ENCODE peak calls at places on chromosomes 4 and X, in nine cellular contexts. Q is frontal cortex; L is NCI-H774; N is occipital lobe; R is foreskin fibroblast; K is midbrain; D is activated naive CD8-positive, alpha-beta T cell treated with anti-CD3 and anti-CD28 coated beads, Interleukin-2, amount 50 U/mL, for 16 hours; Z is stimulated activated CD4-positive, alpha-beta T cell treated with anti-CD3 and anti-CD28 coated beads, Interleukin-12 subunit alpha, Interleukin-12 subunit beta, amount 100 ng/mL, for 24 hours; A is NCI-H1105 treated with DMSO at 0.1 percent for 48 hours. M is an unnamed sample.

GRCh38 chr4:19532120-19532848 is 719.4 kb upstream of the SLIT2 start:
- DNase-seq in Q (no peak), A (no peak), K (no peak), R (peak; percentile 14), L (no peak), N (no peak), D (no peak), Z (no peak), M (no peak)

GRCh38 chr4:79918292-79918691 is 154.7 kb downstream of the ANTXR2 start:
- DNase-seq in N (no peak), L (no peak), Z (no peak), Q (no peak), D (no peak), A (no peak), R (no peak), K (no peak), M (no peak)

GRCh38 chr4:84878090-84878489 is 88.4 kb downstream of the WDFY3 start:
- DNase-seq in Z (no peak), K (no peak), L (no peak), Q (no peak), N (no peak), D (no peak), R (peak; percentile 81), A (no peak), M (no peak)

GRCh38 chrX:40097492-40098263 is at the start of gene BCOR:
- DNase-seq in A (no peak), Z (peak; percentile 39), K (peak; percentile 64), D (peak; percentile 41), N (peak; percentile 70), Q (peak; percentile 80), L (peak; percentile 38), R (peak; percentile 60), M (peak; percentile 63)

GRCh38 chr4:6494431-6495295 is 22.2 kb upstream of the PPP2R2C start:
- DNase-seq in Q (no peak), N (no peak), L (no peak), A (no peak), Z (no peak), K (no peak), R (no peak), D (no peak), M (no peak)

GRCh38 chr4:76703123-76703490 is 194.8 kb downstream of the SOWAHB start:
- DNase-seq in Q (no peak), D (no peak), K (no peak), L (no peak), R (peak; percentile 61), N (no peak), Z (no peak), A (no peak), M (no peak)

GRCh38 chr4:56405016-56405415 is 17.7 kb upstream of the AASDH start:
- DNase-seq in N (no peak), D (no peak), R (no peak), A (no peak), Z (no peak), L (no peak), Q (no peak), K (no peak), M (no peak)

GRCh38 chr4:4395849-4396627 is 9.1 kb downstream of the NSG1 start:
- DNase-seq in K (peak; percentile 24), L (no peak), A (peak; percentile 68), R (no peak), Q (no peak), Z (no peak), D (no peak), N (peak; percentile 61), M (peak; percentile 38)

GRCh38 chr4:3491681-3492405 is 28.7 kb downstream of the DOK7 start:
- DNase-seq in L (no peak), A (no peak), Z (no peak), Q (no peak), R (peak; percentile 50), D (no peak), K (no peak), N (no peak), M (no peak)

GRCh38 chr4:184263461-184263860 is 45.8 kb upstream of the ENPP6 start:
- DNase-seq in D (no peak), Q (no peak), N (no peak), Z (no peak), K (no peak), A (no peak), R (no peak), L (no peak), M (no peak)

GRCh38 chr4:10084651-10085320 is 31.8 kb downstream of the WDR1 start:
- DNase-seq in Q (no peak), R (no peak), D (no peak), K (no peak), L (no peak), Z (no peak), N (no peak), A (no peak), M (no peak)

GRCh38 chrX:13250831-13251612 is 68.8 kb downstream of the ATXN3L start:
- DNase-seq in K (no peak), D (no peak), L (no peak), Z (no peak), N (no peak), Q (no peak), R (peak; percentile 92), A (no peak), M (no peak)

GRCh38 chr4:55251352-55251751 is 94.7 kb upstream of the SRD5A3 start:
- DNase-seq in R (no peak), N (no peak), Q (no peak), L (no peak), K (no peak), Z (no peak), A (no peak), D (no peak), M (no peak)

GRCh38 chr4:69951602-69952001 is 13.9 kb downstream of the CSN2 start:
- DNase-seq in K (no peak), R (no peak), A (no peak), Q (no peak), N (no peak), D (no peak), Z (no peak), L (no peak), M (no peak)

GRCh38 chr4:55181606-55182005 is 56.2 kb upstream of the KDR start:
- DNase-seq in L (no peak), Z (no peak), N (no peak), K (no peak), Q (no peak), R (no peak), A (no peak), D (no peak), M (no peak)

GRCh38 chr4:41095973-41096372 is 118.4 kb downstream of the APBB2 start:
- DNase-seq in R (peak; percentile 43), A (no peak), D (no peak), Z (no peak), Q (no peak), N (no peak), K (no peak), L (no peak), M (no peak)

GRCh38 chr4:74111990-74112389 is 13.0 kb upstream of the CXCL2 start:
- DNase-seq in K (no peak), R (no peak), A (no peak), L (no peak), Q (no peak), D (no peak), N (peak; percentile 64), Z (no peak), M (no peak)

GRCh38 chrX:103776586-103776985 is at the start of gene PLP1:
- DNase-seq in R (no peak), Z (no peak), K (peak; percentile 43), N (no peak), D (no peak), A (no peak), L (no peak), Q (no peak), M (no peak)

GRCh38 chr4:114272226-114272625 is 292.8 kb upstream of the ARSJ start:
- DNase-seq in A (no peak), K (no peak), Z (no peak), N (no peak), Q (no peak), L (no peak), R (peak; percentile 89), D (no peak), M (no peak)

GRCh38 chr4:184397516-184398163 is 76.7 kb downstream of the IRF2 start:
- DNase-seq in N (peak; percentile 48), L (no peak), Q (no peak), Z (no peak), R (no peak), D (no peak), A (no peak), K (peak; percentile 53), M (no peak)

GRCh38 chr4:3680656-3681055 is 85.5 kb upstream of the ADRA2C start:
- DNase-seq in R (no peak), Z (no peak), A (no peak), K (no peak), L (no peak), Q (no peak), D (no peak), N (no peak), M (no peak)

GRCh38 chr4:27861381-27861787 is 1000.7 kb downstream of the STIM2 start:
- DNase-seq in R (no peak), L (no peak), N (peak; percentile 9), A (peak; percentile 8), Z (no peak), Q (no peak), K (peak; percentile 3), D (no peak), M (no peak)

GRCh38 chr4:184265566-184266351 is 48.1 kb upstream of the ENPP6 start:
- DNase-seq in R (no peak), Q (no peak), A (no peak), N (no peak), Z (no peak), L (peak; percentile 21), D (no peak), K (no peak), M (no peak)

GRCh38 chrX:84219551-84219950 is 31.6 kb upstream of the RPS6KA6 start:
- DNase-seq in K (no peak), N (no peak), L (no peak), Z (no peak), A (peak; percentile 22), Q (no peak), D (no peak), R (no peak), M (peak; percentile 7)

GRCh38 chr4:30103455-30103854 is 616.7 kb upstream of the PCDH7 start:
- DNase-seq in R (no peak), L (no peak), A (no peak), N (no peak), Z (no peak), D (no peak), K (no peak), Q (no peak), M (no peak)

GRCh38 chr4:1539132-1539755 is 133.0 kb upstream of the NKX1-1 start:
- DNase-seq in Q (no peak), Z (no peak), K (no peak), N (no peak), A (no peak), D (no peak), R (no peak), L (no peak), M (no peak)

GRCh38 chr4:110510955-110511544 is 35.1 kb downstream of the ENPEP start:
- DNase-seq in N (no peak), K (peak; percentile 71), R (peak; percentile 33), Z (no peak), L (peak; percentile 33), Q (peak; percentile 20), D (no peak), A (peak; percentile 52), M (peak; percentile 67)

GRCh38 chrX:129726307-129727111 is 12.3 kb upstream of the XPNPEP2 start:
- DNase-seq in K (peak; percentile 81), Q (no peak), A (peak; percentile 46), Z (no peak), N (peak; percentile 22), R (peak; percentile 43), D (no peak), L (peak; percentile 32), M (peak; percentile 42)

GRCh38 chrX:38871129-38872029 is 70.1 kb downstream of the MID1IP1 start:
- DNase-seq in D (no peak), N (no peak), R (no peak), Z (no peak), A (no peak), K (no peak), L (peak; percentile 15), Q (no peak), M (no peak)

GRCh38 chr4:98113005-98113404 is 30.3 kb downstream of the STPG2 start:
- DNase-seq in K (peak; percentile 63), L (no peak), Z (no peak), D (no peak), N (peak; percentile 2), R (peak; percentile 0), A (no peak), Q (no peak), M (peak; percentile 0)

GRCh38 chr4:22458112-22458511 is 57.8 kb downstream of the ADGRA3 start:
- DNase-seq in A (peak; percentile 10), Q (no peak), K (no peak), N (no peak), L (no peak), R (no peak), Z (no peak), D (no peak), M (no peak)